ENCODE peak calls at places on chromosomes 5 and 9, in seven cellular contexts. W is testis; A is A549; X is fibroblast of lung; L is sigmoid colon; T is CD8-positive, alpha-beta T cell; M is right atrium auricular region. F is an unnamed sample.

GRCh38 chr5:174553556-174553955 is 170.8 kb upstream of the MSX2 start:
- DNase-seq in W (no peak), A (no peak), X (peak; percentile 81), L (no peak), T (no peak), M (peak; percentile 87), F (no peak)

GRCh38 chr5:73964352-73964751 is 338.4 kb downstream of the ARHGEF28 start:
- DNase-seq in W (no peak), A (no peak), X (no peak), L (no peak), T (no peak), M (no peak), F (no peak)

GRCh38 chr9:38142201-38142600 is 73.2 kb upstream of the SHB start:
- DNase-seq in W (no peak), A (no peak), X (peak; percentile 85), L (no peak), T (no peak), M (no peak), F (no peak)

GRCh38 chr5:36842087-36842486 is 34.5 kb upstream of the NIPBL start:
- DNase-seq in W (no peak), A (no peak), X (no peak), L (no peak), T (no peak), M (no peak), F (no peak)

GRCh38 chr9:120616961-120617636 is 37.1 kb upstream of the CDK5RAP2 start:
- DNase-seq in W (no peak), A (no peak), X (peak; percentile 49), L (no peak), T (no peak), M (no peak), F (no peak)

GRCh38 chr9:109269839-109270238 is 51.0 kb downstream of the EPB41L4B start:
- DNase-seq in W (no peak), A (no peak), X (no peak), L (no peak), T (no peak), M (no peak), F (no peak)

GRCh38 chr9:125912261-125912660 is 165.1 kb downstream of the PBX3 start:
- DNase-seq in W (no peak), A (no peak), X (no peak), L (no peak), T (no peak), M (no peak), F (no peak)

GRCh38 chr5:144467795-144468194 is 297.1 kb downstream of the KCTD16 start:
- DNase-seq in W (peak; percentile 34), A (peak; percentile 9), X (peak; percentile 50), L (no peak), T (no peak), M (no peak), F (peak; percentile 19)

GRCh38 chr5:93385665-93386064 is 195.4 kb downstream of the NR2F1-AS1 start:
- DNase-seq in W (no peak), A (no peak), X (peak; percentile 72), L (no peak), T (no peak), M (no peak), F (no peak)

GRCh38 chr9:128192601-128193371 is 1.4 kb upstream of the CIZ1 start:
- DNase-seq in W (peak; percentile 81), A (peak; percentile 88), X (peak; percentile 84), L (peak; percentile 93), T (no peak), M (peak; percentile 86), F (peak; percentile 93)
- TF ChIP-seq CTCF in W (peak; percentile 27), A (peak; percentile 26), X (no peak), L (no peak), T (peak; percentile 57), M (no peak), F (peak; percentile 44)

GRCh38 chr5:180901204-180902009 is 2.4 kb downstream of the BTNL8 start:
- DNase-seq in W (no peak), A (no peak), X (no peak), L (no peak), T (no peak), M (no peak), F (no peak)
- H3K4me1 ChIP-seq in W (no peaks in the 10 kb centered on the region), A (no peaks in the 10 kb centered on the region), X (no peaks in the 10 kb centered on the region), L (no peaks in the 10 kb centered on the region), T (no peaks in the 10 kb centered on the region), M (no peaks in the 10 kb centered on the region), F (no peaks in the 10 kb centered on the region)

GRCh38 chr9:14099737-14100136 is 214.2 kb downstream of the NFIB start:
- DNase-seq in W (no peak), A (no peak), X (no peak), L (no peak), T (no peak), M (no peak), F (no peak)

GRCh38 chr9:14097215-14097614 is 216.7 kb downstream of the NFIB start:
- DNase-seq in W (no peak), A (no peak), X (peak; percentile 83), L (no peak), T (no peak), M (no peak), F (no peak)

GRCh38 chr9:14096182-14096922 is 217.6 kb downstream of the NFIB start:
- DNase-seq in W (no peak), A (peak; percentile 13), X (peak; percentile 97), L (no peak), T (no peak), M (no peak), F (no peak)

GRCh38 chr9:14097666-14098065 is 216.3 kb downstream of the NFIB start:
- DNase-seq in W (no peak), A (no peak), X (no peak), L (no peak), T (no peak), M (no peak), F (no peak)

GRCh38 chr9:14098102-14098501 is 215.8 kb downstream of the NFIB start:
- DNase-seq in W (no peak), A (no peak), X (peak; percentile 62), L (no peak), T (no peak), M (no peak), F (no peak)
- H3K27ac ChIP-seq in W (peak overlapping the region; percentile 26), A (peak overlapping the region; percentile 81), X (no peak overlapping the region), L (peak overlapping the region; percentile 71), T (no peak overlapping the region), M (peak overlapping the region; percentile 39), F (no peak overlapping the region)

GRCh38 chr5:151298063-151298462 is 5.5 kb downstream of the SLC36A3 start:
- DNase-seq in W (peak; percentile 52), A (peak; percentile 79), X (no peak), L (no peak), T (no peak), M (no peak), F (peak; percentile 25)
- TF ChIP-seq CTCF in W (peak; percentile 28), A (peak; percentile 45), X (no peak), L (peak; percentile 21), T (no peak), M (no peak), F (no peak)

DNA sequence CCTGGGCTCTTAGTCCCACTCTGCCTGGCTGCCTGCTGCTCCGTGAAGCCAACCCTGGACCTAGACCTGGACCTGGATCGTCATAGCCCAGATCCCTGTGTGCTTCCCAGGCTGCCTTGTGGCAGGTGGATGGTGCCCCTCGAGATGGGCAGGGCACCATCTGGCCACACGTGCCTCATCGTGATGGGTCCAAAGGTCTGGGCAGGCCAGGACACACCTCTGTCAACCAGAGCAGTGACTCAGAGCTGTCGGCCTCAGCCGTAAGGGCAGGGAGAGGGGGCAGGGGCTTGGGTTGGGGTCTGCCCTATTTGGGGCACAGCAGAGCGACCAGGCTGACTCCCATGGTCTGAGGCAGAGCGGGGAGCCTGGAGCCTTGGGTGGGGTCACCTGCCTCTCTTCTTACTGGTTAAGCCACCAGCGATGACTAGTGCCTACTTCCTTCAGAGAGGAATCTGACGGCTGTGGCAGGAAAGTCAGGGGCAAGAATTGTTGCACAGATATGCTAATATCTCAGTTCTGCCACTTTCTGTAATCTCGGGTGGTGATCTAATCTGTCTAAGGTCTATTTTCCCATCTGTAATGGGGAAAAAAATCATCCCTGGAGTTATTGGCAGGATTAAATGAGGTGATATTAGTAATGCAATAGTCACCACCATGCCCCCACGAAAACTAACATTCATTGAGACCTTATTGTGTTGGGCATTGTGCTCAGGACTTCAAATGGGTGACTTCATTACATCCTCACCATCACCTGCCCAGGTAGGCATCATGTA is 3.2 kb upstream of the CDHR2 start:
- DNase-seq in W (no peak), A (no peak), X (no peak), L (no peak), T (no peak), M (no peak), F (peak; percentile 91)
- H3K4me1 ChIP-seq in W (peaks cover 13% of the 10 kb centered on the region), A (peaks cover 45% of the 10 kb centered on the region), X (peaks cover 8% of the 10 kb centered on the region), L (peaks cover 17% of the 10 kb centered on the region), T (peaks cover 58% of the 10 kb centered on the region), M (peaks cover 35% of the 10 kb centered on the region), F (peaks cover 33% of the 10 kb centered on the region)

DNA sequence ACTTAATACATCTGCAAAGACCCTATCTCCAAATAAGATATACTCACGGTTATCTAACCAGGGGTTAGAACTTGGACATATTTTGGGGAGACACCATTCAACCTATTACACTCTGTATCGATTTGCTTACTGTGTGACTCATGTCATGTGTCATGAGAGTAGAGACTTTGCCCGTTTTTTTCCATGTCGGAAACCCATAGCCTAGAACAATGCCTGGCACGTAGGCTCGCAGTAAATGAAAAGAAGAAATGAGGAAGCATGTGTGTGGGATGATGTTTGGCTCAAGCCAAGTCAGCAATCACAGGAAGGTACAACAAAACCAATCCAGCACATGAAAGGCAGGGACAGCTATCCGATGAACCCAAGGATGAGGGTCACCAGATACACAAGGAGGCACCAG is 94.6 kb upstream of the DNAH5 start:
- DNase-seq in W (no peak), A (no peak), X (peak; percentile 80), L (no peak), T (no peak), M (no peak), F (no peak)
- H3K27ac ChIP-seq in W (no peak overlapping the region), A (peak overlapping the region; percentile 84), X (peak overlapping the region; percentile 81), L (no peak overlapping the region), T (no peak overlapping the region), M (no peak overlapping the region), F (no peak overlapping the region)

GRCh38 chr9:79569814-79570448 is 1.8 kb upstream of the TLE4 start:
- DNase-seq in W (no peak), A (no peak), X (no peak), L (no peak), T (no peak), M (no peak), F (no peak)

GRCh38 chr9:79568337-79569084 is 3.3 kb upstream of the TLE4 start:
- DNase-seq in W (no peak), A (no peak), X (no peak), L (no peak), T (no peak), M (no peak), F (no peak)

GRCh38 chr9:79570449-79571308 is 1.1 kb upstream of the TLE4 start:
- DNase-seq in W (peak; percentile 45), A (peak; percentile 60), X (peak; percentile 63), L (peak; percentile 78), T (peak; percentile 60), M (peak; percentile 72), F (peak; percentile 34)

GRCh38 chr9:79565245-79565644 is 6.5 kb upstream of the TLE4 start:
- DNase-seq in W (no peak), A (no peak), X (no peak), L (no peak), T (no peak), M (no peak), F (no peak)

DNA sequence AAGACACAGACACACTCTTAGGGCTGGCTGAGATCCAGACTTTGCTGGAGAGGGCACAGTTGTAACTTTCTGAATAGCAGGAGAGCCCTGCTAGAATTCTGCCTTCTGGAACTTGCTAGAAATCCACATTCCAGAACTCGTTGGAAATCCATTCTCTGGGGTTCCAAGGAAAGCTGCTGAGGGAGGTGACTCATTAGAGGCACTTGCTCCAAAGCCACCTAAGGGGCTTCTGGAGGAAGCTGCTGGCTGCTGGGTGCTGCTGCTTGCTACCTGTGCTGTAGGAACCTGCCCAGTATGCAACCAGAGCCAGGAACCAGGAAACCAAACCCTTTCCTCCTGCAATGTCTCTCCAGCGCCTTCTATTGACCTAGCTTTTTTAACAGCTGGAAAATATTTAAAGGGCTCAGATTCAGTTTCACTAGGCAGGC is 4.1 kb upstream of the TLE4 start:
- DNase-seq in W (peak; percentile 72), A (no peak), X (no peak), L (no peak), T (no peak), M (no peak), F (no peak)
- TF ChIP-seq CTCF in W (no peak), A (peak; percentile 20), X (no peak), L (no peak), T (no peak), M (no peak), F (peak; percentile 19)

F was measured in colonic mucosa.